ENCODE peak calls at places on chromosomes 16 and 17, in four cellular contexts. K is stimulated activated CD8-positive, alpha-beta memory T cell treated with anti-CD3 and anti-CD28 coated beads, Interleukin-7, amount 100 ng/mL, for 1 hour; U is AG04450; Y is AG09309. W is an unnamed sample.

GRCh38 chr17:57519199-57519598 is 225.9 kb downstream of the CCDC182 start:
- DNase-seq in K (no peak), U (peak; percentile 21), Y (no peak), W (no peak)

GRCh38 chr17:41656249-41657023 is 32.1 kb upstream of the KRT17 start:
- DNase-seq in K (no peak), U (no peak), Y (no peak), W (peak; percentile 65)

GRCh38 chr17:28882154-28882895 is 15.2 kb downstream of the FLOT2 start:
- DNase-seq in K (no peak), U (no peak), Y (no peak), W (no peak)

GRCh38 chr17:80969030-80969673 is 22.5 kb upstream of the CHMP6 start:
- DNase-seq in K (no peak), U (no peak), Y (no peak), W (peak; percentile 88)

GRCh38 chr17:81188491-81188840 is 22.4 kb upstream of the AATK start:
- DNase-seq in K (no peak), U (no peak), Y (no peak), W (no peak)

GRCh38 chr17:77319211-77320031 is 178.7 kb downstream of the SEC14L1 start:
- DNase-seq in K (no peak), U (no peak), Y (no peak), W (peak; percentile 93)

GRCh38 chr17:28983286-28984240 is 22.3 kb downstream of the SEZ6 start:
- DNase-seq in K (no peak), U (no peak), Y (no peak), W (no peak)

GRCh38 chr16:84754353-84754856 is 54.6 kb downstream of the USP10 start:
- DNase-seq in K (peak; percentile 18), U (peak; percentile 80), Y (peak; percentile 74), W (no peak)

GRCh38 chr17:33389506-33390141 is 96.5 kb upstream of the ASIC2 start:
- DNase-seq in K (no peak), U (no peak), Y (no peak), W (no peak)

GRCh38 chr16:57301126-57301817 is 16.8 kb upstream of the PLLP start:
- DNase-seq in K (no peak), U (no peak), Y (no peak), W (peak; percentile 82)

GRCh38 chr17:55609737-55610201 is 98.5 kb upstream of the SMIM36 start:
- DNase-seq in K (no peak), U (no peak), Y (no peak), W (no peak)

GRCh38 chr16:85422124-85422373 is 191.1 kb upstream of the GSE1 start:
- DNase-seq in K (no peak), U (no peak), Y (no peak), W (no peak)

GRCh38 chr17:30376621-30377452 is 1.9 kb upstream of the CPD start:
- DNase-seq in K (no peak), U (peak; percentile 65), Y (peak; percentile 72), W (no peak)

GRCh38 chr17:30565073-30565935 is 88.1 kb downstream of the GOSR1 start:
- DNase-seq in K (no peak), U (no peak), Y (no peak), W (no peak)

GRCh38 chr17:4448197-4448980 is 14.6 kb downstream of the SPNS3 start:
- DNase-seq in K (no peak), U (no peak), Y (no peak), W (no peak)

GRCh38 chr16:21940570-21940969 is 12.6 kb upstream of the UQCRC2 start:
- DNase-seq in K (no peak), U (no peak), Y (no peak), W (no peak)

GRCh38 chr17:4908301-4908700 is 5.4 kb upstream of the CHRNE start:
- DNase-seq in K (no peak), U (no peak), Y (no peak), W (no peak)

GRCh38 chr16:74698220-74698619 is 2.4 kb downstream of the MLKL start:
- DNase-seq in K (no peak), U (no peak), Y (no peak), W (no peak)